ENCODE peak calls at places on chromosomes 12 and 14, in seven cellular contexts. C is AG04450, S is WERI-Rb-1, N is cardiac fibroblast, W is A549, M is neural crest cell, R is AG09319. O is an unnamed sample.

GRCh38 chr12:124465473-124465872 is 101.9 kb downstream of the NCOR2 start:
- DNase-seq in C (no peak), S (no peak), N (no peak), W (no peak), M (no peak), R (no peak), O (no peak)

GRCh38 chr12:57525615-57526383 is 3.2 kb downstream of the MBD6 start:
- DNase-seq in C (no peak), S (no peak), N (no peak), W (no peak), M (no peak), R (no peak), O (no peak)

GRCh38 chr12:49636979-49637378 is 13.6 kb downstream of the PRPF40B start:
- DNase-seq in C (peak; percentile 39), S (peak; percentile 76), N (peak; percentile 82), W (peak; percentile 81), M (peak; percentile 39), R (peak; percentile 23), O (no peak)

GRCh38 chr12:56299853-56300643 is at the start of gene CS:
- DNase-seq in C (peak; percentile 91), S (peak; percentile 99), N (peak; percentile 98), W (peak; percentile 94), M (peak; percentile 96), R (peak; percentile 92), O (peak; percentile 84)

GRCh38 chr12:1204581-1205121 is 213.6 kb downstream of the ERC1 start:
- DNase-seq in C (no peak), S (no peak), N (peak; percentile 26), W (no peak), M (no peak), R (no peak), O (no peak)

GRCh38 chr12:24778486-24779304 is 170.2 kb downstream of the BCAT1 start:
- DNase-seq in C (peak; percentile 34), S (no peak), N (peak; percentile 70), W (peak; percentile 5), M (no peak), R (peak; percentile 19), O (no peak)

GRCh38 chr12:77648716-77649115 is 182.0 kb upstream of the NAV3 start:
- DNase-seq in C (no peak), S (no peak), N (no peak), W (no peak), M (no peak), R (peak; percentile 5), O (no peak)

GRCh38 chr12:63150255-63151060 is 543 bp downstream of the AVPR1A start:
- DNase-seq in C (no peak), S (peak; percentile 44), N (no peak), W (no peak), M (peak; percentile 40), R (no peak), O (no peak)

GRCh38 chr14:53924754-53925153 is 31.9 kb downstream of the BMP4 start:
- DNase-seq in C (peak; percentile 54), S (no peak), N (peak; percentile 68), W (peak; percentile 8), M (no peak), R (peak; percentile 55), O (peak; percentile 95)

GRCh38 chr12:102080842-102081241 is 19.1 kb upstream of the WASHC3 start:
- DNase-seq in C (no peak), S (no peak), N (no peak), W (no peak), M (no peak), R (no peak), O (no peak)

GRCh38 chr12:54891717-54892478 is 37.6 kb downstream of the MUCL1 start:
- DNase-seq in C (no peak), S (no peak), N (no peak), W (no peak), M (no peak), R (no peak), O (no peak)

GRCh38 chr12:116456683-116457082 is 102.5 kb upstream of the MAP1LC3B2 start:
- DNase-seq in C (no peak), S (no peak), N (peak; percentile 60), W (no peak), M (no peak), R (no peak), O (no peak)

GRCh38 chr12:54360717-54361456 is 3.4 kb downstream of the GPR84 start:
- DNase-seq in C (no peak), S (peak; percentile 94), N (peak; percentile 85), W (peak; percentile 78), M (peak; percentile 88), R (no peak), O (peak; percentile 48)

GRCh38 chr14:77041837-77042557 is 13.5 kb upstream of the IRF2BPL start:
- DNase-seq in C (peak; percentile 91), S (no peak), N (peak; percentile 96), W (no peak), M (no peak), R (peak; percentile 74), O (no peak)

GRCh38 chr14:21385170-21385904 is 1.5 kb upstream of the SUPT16H start:
- DNase-seq in C (no peak), S (no peak), N (no peak), W (no peak), M (no peak), R (no peak), O (no peak)

GRCh38 chr14:36438883-36439282 is 81.1 kb downstream of the NKX2-1 start:
- DNase-seq in C (no peak), S (no peak), N (no peak), W (no peak), M (no peak), R (no peak), O (no peak)

GRCh38 chr14:45359766-45360165 is 106.8 kb upstream of the MIS18BP1 start:
- DNase-seq in C (no peak), S (no peak), N (no peak), W (no peak), M (no peak), R (no peak), O (no peak)

GRCh38 chr14:76294876-76295275 is 81.1 kb upstream of the ESRRB start:
- DNase-seq in C (no peak), S (no peak), N (no peak), W (no peak), M (no peak), R (no peak), O (no peak)

GRCh38 chr14:104956290-104956890 is 21.8 kb downstream of the AHNAK2 start:
- DNase-seq in C (no peak), S (peak; percentile 4), N (no peak), W (no peak), M (no peak), R (no peak), O (no peak)

GRCh38 chr12:30996752-30997151 is 70.2 kb downstream of the TSPAN11 start:
- DNase-seq in C (no peak), S (no peak), N (no peak), W (no peak), M (no peak), R (no peak), O (no peak)

GRCh38 chr12:47107926-47108325 is 28.2 kb upstream of the AMIGO2 start:
- DNase-seq in C (no peak), S (no peak), N (no peak), W (no peak), M (no peak), R (no peak), O (no peak)

GRCh38 chr12:95202691-95203476 is 14.4 kb downstream of the FGD6 start:
- DNase-seq in C (no peak), S (no peak), N (peak; percentile 73), W (no peak), M (no peak), R (no peak), O (no peak)

GRCh38 chr12:54983536-54984102 is 943 bp downstream of the TESPA1 start:
- DNase-seq in C (no peak), S (no peak), N (no peak), W (no peak), M (no peak), R (no peak), O (no peak)

GRCh38 chr12:119020377-119021360 is 39.3 kb downstream of the SRRM4 start:
- DNase-seq in C (no peak), S (peak; percentile 91), N (no peak), W (peak; percentile 6), M (peak; percentile 50), R (no peak), O (no peak)
- TF ChIP-seq CTCF in C (no peak), S (peak; percentile 96), N (peak; percentile 7), W (peak; percentile 27), M (peak; percentile 71), R (no peak), O (peak; percentile 19)

DNA sequence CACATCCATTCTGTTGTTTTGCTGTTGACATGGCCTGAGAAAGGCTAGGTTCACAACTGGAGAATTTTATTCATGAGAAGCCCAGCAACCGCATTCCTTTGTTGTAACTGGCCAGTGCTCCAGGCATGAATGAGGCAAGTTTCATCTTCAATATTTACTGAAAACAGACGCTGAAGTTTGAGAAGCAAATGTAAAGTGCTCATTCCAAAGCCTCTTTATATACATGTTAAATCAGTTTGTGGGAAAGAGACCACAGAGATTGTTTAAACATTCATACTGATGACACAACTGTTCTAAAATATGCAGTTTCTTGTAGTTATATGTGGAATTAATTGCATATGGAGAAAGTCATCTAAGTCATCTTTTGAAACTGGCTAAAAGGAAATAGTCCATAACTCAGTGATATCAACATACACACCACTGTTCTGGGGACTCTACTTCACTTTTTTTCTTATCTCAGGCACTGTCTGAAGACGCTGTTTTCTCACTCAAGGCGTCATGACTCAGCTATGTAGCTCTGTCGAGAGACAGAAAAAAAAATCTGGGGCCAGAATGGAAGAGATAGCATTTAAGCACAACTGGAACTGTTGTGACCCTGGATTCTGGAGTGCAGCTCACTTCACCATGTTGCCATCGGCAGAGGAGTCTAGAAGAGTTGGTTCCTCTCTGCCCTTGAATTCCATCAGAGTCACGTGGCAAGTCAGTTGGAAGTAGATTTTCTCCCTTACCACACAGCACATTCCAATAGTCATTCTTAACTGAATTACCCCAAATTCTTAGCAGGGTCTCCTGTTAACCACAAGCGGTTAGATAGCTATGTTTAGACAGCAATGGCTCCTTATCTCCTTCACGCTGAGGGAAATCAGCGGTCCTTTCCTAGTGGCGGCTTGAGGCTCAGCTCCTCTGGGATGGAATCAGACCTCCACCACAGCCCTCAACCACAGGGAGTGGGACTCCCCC is 258.4 kb upstream of the HMGA2 start:
- DNase-seq in C (peak; percentile 96), S (no peak), N (peak; percentile 93), W (no peak), M (no peak), R (peak; percentile 90), O (no peak)
- TF ChIP-seq CTCF in C (peak; percentile 32), S (no peak), N (no peak), W (no peak), M (no peak), R (no peak), O (no peak)

DNA sequence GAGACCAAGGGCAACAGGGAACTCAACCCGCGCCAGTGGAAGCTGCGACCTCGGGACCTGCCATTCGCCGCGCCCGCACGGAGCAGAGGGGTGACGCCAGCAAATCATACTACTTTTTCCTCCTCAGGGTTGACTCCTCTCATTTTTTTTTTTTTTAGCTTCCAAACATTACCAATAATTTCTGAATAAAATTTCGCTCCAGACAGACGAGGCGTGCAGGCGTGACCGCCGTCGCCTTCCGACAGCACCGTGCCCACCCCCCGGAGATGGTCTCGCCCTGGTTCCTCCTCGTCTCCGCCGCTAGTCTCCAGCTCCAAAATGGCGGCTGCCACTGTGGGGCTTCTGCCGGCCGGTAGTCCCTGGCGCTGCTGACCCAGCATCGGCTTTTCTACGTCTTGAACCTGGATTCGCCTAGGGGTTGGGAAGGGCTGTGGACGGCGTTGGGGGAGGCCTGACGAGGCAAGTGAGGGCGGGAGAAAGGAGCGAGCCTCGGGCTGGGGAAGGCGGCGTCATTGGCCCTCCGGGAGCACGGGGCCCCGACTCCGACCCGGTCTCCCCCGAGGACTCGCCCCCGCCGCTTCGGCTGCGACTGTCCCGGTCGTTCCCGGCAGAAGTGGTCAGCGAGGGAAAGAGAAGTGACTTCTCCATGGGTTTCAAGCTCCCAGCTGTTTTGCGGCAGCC is at the start of the genes CPSF2 and NDUFB1:
- DNase-seq in C (no peak), S (peak; percentile 88), N (peak; percentile 83), W (peak; percentile 96), M (peak; percentile 76), R (peak; percentile 49), O (no peak)
- TF ChIP-seq CTCF in C (no peak), S (no peak), N (no peak), W (no peak), M (no peak), R (no peak), O (no peak)

GRCh38 chr12:94195483-94195882 is 47.1 kb downstream of the PLXNC1 start:
- DNase-seq in C (no peak), S (no peak), N (no peak), W (no peak), M (no peak), R (no peak), O (no peak)
- TF ChIP-seq CTCF in C (peak; percentile 23), S (no peak), N (no peak), W (no peak), M (peak; percentile 27), R (no peak), O (no peak)

O was measured in kidney epithelial cell.